ENCODE peak calls at places on chromosomes 3 and 15, in five cellular contexts. E is iris pigment epithelial cell; W is activated CD4-positive, alpha-beta T cell treated with anti-CD3 and anti-CD28 coated beads for 48 hours; R is stimulated activated CD8-positive, alpha-beta memory T cell treated with anti-CD3 and anti-CD28 coated beads, Interleukin-7, amount 100 ng/mL, for 1 hour; C is RPMI8226. I is an unnamed sample.

GRCh38 chr3:46098319-46098761 is 71.1 kb upstream of the XCR1 start:
- DNase-seq in E (peak), C (peak), R (no peak), W (peak), I (peak)

GRCh38 chr15:89492111-89492641 is 4.2 kb downstream of the RHCG start:
- DNase-seq in R (no peak), W (peak), E (no peak), C (no peak), I (no peak)

GRCh38 chr15:99057020-99057419 is 47.9 kb upstream of the SYNM start:
- DNase-seq in R (no peak), C (no peak), W (no peak), E (no peak), I (no peak)

GRCh38 chr3:148736086-148736485 is 38.4 kb downstream of the AGTR1 start:
- DNase-seq in C (no peak), E (no peak), R (no peak), W (no peak), I (no peak)

GRCh38 chr3:11784962-11785361 is 61.7 kb downstream of the TAMM41 start:
- DNase-seq in W (no peak), E (no peak), R (no peak), C (no peak), I (no peak)

GRCh38 chr3:130609166-130609574 is 92.2 kb downstream of the COL6A6 start:
- DNase-seq in R (no peak), E (no peak), W (no peak), C (no peak), I (no peak)

GRCh38 chr15:96117275-96117674 is 213.2 kb upstream of the NR2F2 start:
- DNase-seq in E (no peak), R (no peak), C (no peak), W (no peak), I (no peak)

GRCh38 chr3:65604863-65605526 is 433.7 kb downstream of the MAGI1 start:
- DNase-seq in W (no peak), C (no peak), E (peak), R (no peak), I (no peak)